ENCODE peak calls at places on chromosome 9, in nine cellular contexts. F is HCT116, G is Panc1, X is HepG2, J is stomach, E is vagina, Z is transverse colon, W is sigmoid colon, R is endothelial cell of umbilical vein. K is an unnamed sample.
A peak's percentile ranks its signal among the peaks of the same experiment; 100 is the strongest.

GRCh38 chr9:124859803-124860581 is 1.8 kb downstream of the RPL35 start:
- DNase-seq in R (no peak), Z (no peak), G (no peak), F (no peak), W (no peak), J (no peak), X (no peak), E (no peak), K (no peak)

GRCh38 chr9:93668261-93668871 is 92.0 kb downstream of the PHF2 start:
- DNase-seq in J (peak; percentile 21), E (no peak), G (no peak), Z (peak; percentile 4), R (no peak), X (no peak), F (no peak), W (peak; percentile 50), K (peak; percentile 72)

GRCh38 chr9:129547063-129547462 is 73.8 kb downstream of the C9orf50 start:
- DNase-seq in J (no peak), X (no peak), R (no peak), E (no peak), Z (no peak), G (no peak), F (no peak), W (peak; percentile 38), K (no peak)

GRCh38 chr9:21994526-21994995 is at the start of gene CDKN2B-AS1:
- DNase-seq in X (no peak), R (peak; percentile 74), J (peak; percentile 52), E (no peak), F (peak; percentile 65), G (no peak), W (no peak), Z (peak; percentile 49), K (peak; percentile 93)

GRCh38 chr9:136255166-136255538 is 9.5 kb upstream of the QSOX2 start:
- DNase-seq in E (no peak), F (no peak), Z (no peak), R (no peak), W (no peak), G (no peak), J (no peak), X (peak; percentile 27), K (no peak)

GRCh38 chr9:17906841-17907779 is 328.2 kb downstream of the SH3GL2 start:
- DNase-seq in F (no peak), G (no peak), J (peak; percentile 39), E (no peak), Z (peak; percentile 60), R (no peak), X (no peak), W (no peak), K (no peak)

GRCh38 chr9:114898741-114899140 is 31.6 kb downstream of the TNFSF8 start:
- DNase-seq in Z (peak; percentile 63), X (no peak), R (peak; percentile 81), E (no peak), G (no peak), J (peak; percentile 48), F (no peak), W (no peak), K (peak; percentile 93)

GRCh38 chr9:20402273-20402875 is 219.9 kb downstream of the MLLT3 start:
- DNase-seq in E (no peak), J (no peak), W (no peak), Z (no peak), X (no peak), R (peak; percentile 66), F (no peak), G (no peak), K (no peak)

GRCh38 chr9:76516350-76516749 is 57.4 kb downstream of the GCNT1 start:
- DNase-seq in R (no peak), G (no peak), E (no peak), X (no peak), W (no peak), J (no peak), Z (no peak), F (no peak), K (no peak)

GRCh38 chr9:128190516-128191405 is 611 bp downstream of the CIZ1 start:
- DNase-seq in E (no peak), R (no peak), W (no peak), Z (peak; percentile 23), G (no peak), X (no peak), J (no peak), F (no peak), K (no peak)

GRCh38 chr9:128192601-128193371 is 1.4 kb upstream of the CIZ1 start:
- DNase-seq in G (peak; percentile 75), R (peak; percentile 95), W (peak; percentile 93), Z (peak; percentile 92), X (no peak), F (peak; percentile 95), J (peak; percentile 87), E (no peak), K (peak; percentile 91)

GRCh38 chr9:128190013-128190412 is 1.4 kb downstream of the CIZ1 start:
- DNase-seq in E (no peak), G (no peak), W (no peak), F (no peak), Z (no peak), J (no peak), R (no peak), X (no peak), K (no peak)

GRCh38 chr9:128193469-128194096 is 2.2 kb upstream of the CIZ1 start:
- DNase-seq in F (no peak), Z (no peak), W (no peak), R (no peak), G (no peak), X (no peak), E (no peak), J (no peak), K (no peak)

DNA sequence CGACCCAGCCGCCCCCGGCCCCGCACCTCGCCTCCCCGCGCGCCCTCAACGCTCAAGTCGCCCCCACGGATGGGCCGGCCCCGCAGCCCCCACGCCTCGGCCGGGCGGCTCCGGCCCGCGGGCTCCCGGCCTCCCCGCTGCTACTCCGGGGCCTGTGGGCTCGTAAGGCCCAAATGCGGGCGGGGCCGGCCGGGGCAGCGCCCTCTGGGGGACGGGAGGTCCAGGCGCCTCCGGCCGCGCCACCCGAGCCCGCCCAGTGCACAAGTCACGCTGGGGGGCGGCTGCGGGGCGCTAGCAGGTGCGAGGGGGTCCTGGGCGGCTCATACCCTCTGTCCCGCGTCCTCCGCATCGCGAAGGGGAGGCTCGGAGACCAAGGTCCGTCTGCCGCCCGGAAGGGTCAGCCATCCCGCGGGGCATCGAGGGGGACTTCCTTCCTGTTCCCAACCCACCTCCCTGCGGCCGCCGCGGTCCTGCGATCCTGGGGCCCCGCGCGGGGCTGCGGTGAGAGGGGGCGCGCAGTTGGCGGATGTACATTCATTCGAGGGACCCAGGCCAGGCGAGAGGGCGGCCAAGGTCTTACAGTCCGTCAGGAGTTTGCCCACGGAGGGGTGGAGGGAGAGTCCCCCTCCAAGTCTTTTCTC is at the start of gene CIZ1:
- DNase-seq in W (peak; percentile 90), R (peak; percentile 76), F (peak; percentile 49), X (peak; percentile 43), Z (peak; percentile 85), E (no peak), J (peak; percentile 84), G (no peak), K (peak; percentile 97)
- TF ChIP-seq POLR2AphosphoS5 in W (peak; percentile 37), R (peak; percentile 94), F (peak; percentile 79), X (peak; percentile 56), Z (no peak), E (no peak), J (peak; percentile 31), G (no peak), K (peak; percentile 77)

GRCh38 chr9:137878146-137878941 is 762 bp downstream of the CACNA1B start:
- DNase-seq in R (peak; percentile 30), W (no peak), J (no peak), Z (no peak), G (no peak), X (no peak), E (no peak), F (no peak), K (no peak)

GRCh38 chr9:137875846-137876245 is 1.7 kb upstream of the CACNA1B start:
- DNase-seq in E (peak; percentile 58), Z (no peak), R (no peak), G (no peak), F (no peak), X (no peak), J (no peak), W (no peak), K (no peak)

GRCh38 chr9:137875354-137875753 is 2.2 kb upstream of the CACNA1B start:
- DNase-seq in R (no peak), Z (no peak), W (no peak), G (no peak), F (no peak), X (no peak), E (peak; percentile 47), J (no peak), K (no peak)

GRCh38 chr9:137876781-137877386 is 698 bp upstream of the CACNA1B start:
- DNase-seq in J (no peak), F (no peak), E (no peak), R (no peak), Z (no peak), W (no peak), G (no peak), X (no peak), K (no peak)

DNA sequence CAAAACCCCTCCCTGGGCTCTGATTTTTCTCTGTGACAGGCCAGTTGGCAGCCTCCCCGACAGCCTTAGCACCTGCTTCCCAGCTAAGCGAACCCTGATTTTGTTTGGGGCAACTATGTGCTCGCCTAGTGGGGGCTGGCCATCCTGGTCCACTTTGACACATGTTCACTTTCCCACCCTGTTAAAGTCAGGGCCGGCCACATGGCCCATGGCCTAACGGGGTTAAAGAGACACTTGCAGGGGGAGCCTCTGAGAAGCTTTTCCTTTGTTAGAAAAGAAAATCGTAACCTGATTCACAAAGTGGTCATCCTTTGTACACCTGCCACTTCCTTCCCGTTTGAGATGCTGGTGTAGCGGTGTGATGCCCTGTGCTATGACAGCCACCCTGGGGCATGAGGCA is 1.3 kb upstream of the CACNA1B start:
- DNase-seq in F (no peak), W (no peak), R (no peak), Z (no peak), G (no peak), E (no peak), J (no peak), X (no peak), K (no peak)
- H3K9me3 ChIP-seq in F (no peaks in the 10 kb centered on the region), W (no peaks in the 10 kb centered on the region), R (no peaks in the 10 kb centered on the region), Z (no peaks in the 10 kb centered on the region), G (no peaks in the 10 kb centered on the region), E (no peaks in the 10 kb centered on the region), J (no peaks in the 10 kb centered on the region), X (no peaks in the 10 kb centered on the region), K (no peaks in the 10 kb centered on the region)

GRCh38 chr9:132042324-132042723 is 37.3 kb downstream of the MED27 start:
- DNase-seq in J (no peak), Z (no peak), W (no peak), F (peak; percentile 35), X (no peak), G (peak; percentile 55), E (no peak), R (peak; percentile 82), K (no peak)
- TF ChIP-seq POLR2AphosphoS5 in J (no peak), Z (no peak), W (no peak), F (no peak), X (no peak), G (no peak), E (no peak), R (peak; percentile 77), K (no peak)

DNA sequence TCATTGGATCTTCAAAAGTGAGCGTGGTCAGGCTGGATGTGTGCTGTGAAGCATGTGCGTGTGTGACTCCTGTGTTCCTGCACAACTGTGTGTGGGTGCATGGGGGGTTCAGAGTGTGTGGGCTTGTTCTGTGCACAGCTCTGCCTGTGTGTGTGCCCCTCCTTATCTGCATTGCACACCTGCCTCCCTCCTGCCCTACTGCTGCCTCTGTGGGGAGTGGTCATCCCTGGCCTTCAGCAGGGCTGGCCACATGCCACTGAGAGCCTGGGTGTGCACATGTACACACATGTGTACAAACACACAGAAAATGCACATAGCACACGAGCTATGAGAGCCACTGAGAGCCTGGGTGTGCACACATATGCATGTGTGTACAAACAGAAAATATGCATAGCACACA is 92.1 kb downstream of the CACNA1B start:
- DNase-seq in E (no peak), Z (no peak), J (peak; percentile 16), W (no peak), X (no peak), R (no peak), G (no peak), F (no peak), K (no peak)
- H3K9me3 ChIP-seq in E (no peaks in the 10 kb centered on the region), Z (no peaks in the 10 kb centered on the region), J (no peaks in the 10 kb centered on the region), W (no peaks in the 10 kb centered on the region), X (no peaks in the 10 kb centered on the region), R (no peaks in the 10 kb centered on the region), G (no peaks in the 10 kb centered on the region), F (no peaks in the 10 kb centered on the region), K (no peaks in the 10 kb centered on the region)